ENCODE peak calls at places on chromosomes 6 and 20, in five cellular contexts. R, F, E, N and A are unnamed samples.

GRCh38 chr6:60952500-60952899 is 1333.5 kb downstream of the KHDRBS2 start:
- DNase-seq in R (no peak), E (no peak), F (no peak), N (no peak), A (no peak)

GRCh38 chr6:168231393-168231957 is 88.1 kb downstream of the DACT2 start:
- DNase-seq in F (no peak), E (no peak), N (no peak), R (no peak), A (no peak)

GRCh38 chr6:168956141-168956838 is 297.4 kb downstream of the THBS2 start:
- DNase-seq in E (no peak), F (no peak), N (peak), R (no peak), A (no peak)

GRCh38 chr6:13709698-13710551 is 1.7 kb downstream of the RANBP9 start:
- DNase-seq in N (peak), E (no peak), R (peak), F (no peak), A (peak)

GRCh38 chr20:23686046-23686750 is 2.6 kb downstream of the CST4 start:
- DNase-seq in F (no peak), N (no peak), E (no peak), R (no peak), A (no peak)

GRCh38 chr20:2179957-2180356 is 78.3 kb downstream of the STK35 start:
- DNase-seq in N (no peak), R (no peak), F (no peak), E (no peak), A (no peak)

GRCh38 chr6:31871068-31871659 is 7.6 kb downstream of the SLC44A4 start:
- DNase-seq in F (no peak), N (peak), E (no peak), R (no peak), A (peak)

GRCh38 chr6:74507649-74508048 is 698.2 kb downstream of the COL12A1 start:
- DNase-seq in R (no peak), E (no peak), N (peak), F (no peak), A (no peak)

GRCh38 chr6:2073476-2073875 is 171.9 kb downstream of the GMDS start:
- DNase-seq in F (no peak), R (no peak), N (no peak), E (no peak), A (no peak)

GRCh38 chr6:13554929-13555333 is 19.5 kb upstream of the SIRT5 start:
- DNase-seq in E (no peak), N (no peak), R (no peak), F (no peak), A (peak)

GRCh38 chr6:43953794-43954310 is 173.4 kb downstream of the MRPL14 start:
- DNase-seq in E (no peak), R (no peak), N (peak), F (peak), A (peak)

GRCh38 chr20:61575151-61575937 is 323.3 kb downstream of the CDH4 start:
- DNase-seq in F (no peak), N (no peak), R (no peak), E (no peak), A (no peak)

GRCh38 chr6:27892596-27893058 is 19.6 kb downstream of the OR2B2 start:
- DNase-seq in R (no peak), F (no peak), N (peak), E (no peak), A (no peak)

GRCh38 chr6:157222201-157222981 is 100.9 kb downstream of the TMEM242 start:
- DNase-seq in R (no peak), N (no peak), E (no peak), F (no peak), A (no peak)